ENCODE peak calls at places on chromosome 9, in six cellular contexts. R is anterior cingulate cortex, V is skeletal muscle cell, I is lower lobe of right lung, E is nephron progenitor cell, P is SW480. F is an unnamed sample.

GRCh38 chr9:90460220-90460619 is 182.4 kb downstream of the DIRAS2 start:
- DNase-seq in I (no peak), E (no peak), R (no peak), V (no peak), P (no peak), F (no peak)

GRCh38 chr9:21528123-21528808 is 46.2 kb upstream of the IFNE start:
- DNase-seq in I (no peak), V (no peak), R (no peak), P (no peak), E (no peak), F (no peak)

GRCh38 chr9:99807276-99807852 is 14.3 kb upstream of the NR4A3 start:
- DNase-seq in E (peak), R (no peak), I (peak), P (peak), V (no peak), F (peak)

GRCh38 chr9:27110181-27110580 is 1.2 kb downstream of the TEK start:
- DNase-seq in P (no peak), R (no peak), I (no peak), V (no peak), E (no peak), F (no peak)

GRCh38 chr9:99018653-99019052 is 74.9 kb downstream of the COL15A1 start:
- DNase-seq in P (no peak), I (no peak), V (no peak), E (no peak), R (no peak), F (no peak)

GRCh38 chr9:96217358-96217755 is 84.6 kb downstream of the HSD17B3 start:
- DNase-seq in E (no peak), I (no peak), R (no peak), V (no peak), P (no peak), F (no peak)

GRCh38 chr9:126248680-126249079 is 77.9 kb upstream of the MVB12B start:
- DNase-seq in I (no peak), E (no peak), P (peak), V (peak), R (no peak), F (no peak)

GRCh38 chr9:17531642-17532254 is 47.1 kb upstream of the SH3GL2 start:
- DNase-seq in I (no peak), R (no peak), E (peak), P (peak), V (peak), F (peak)

GRCh38 chr9:127494304-127494702 is 43.0 kb downstream of the LRSAM1 start:
- DNase-seq in E (no peak), P (no peak), I (no peak), R (no peak), V (no peak), F (no peak)

GRCh38 chr9:114697951-114698351 is 16.0 kb upstream of the TEX48 start:
- DNase-seq in P (no peak), R (no peak), I (no peak), E (no peak), V (no peak), F (no peak)

GRCh38 chr9:18985996-18986395 is 47.0 kb downstream of the SAXO1 start:
- DNase-seq in I (no peak), V (no peak), P (no peak), R (no peak), E (no peak), F (no peak)

GRCh38 chr9:96649620-96650323 is 5.3 kb downstream of the PRXL2C start:
- DNase-seq in V (no peak), P (no peak), I (no peak), R (no peak), E (no peak), F (no peak)

GRCh38 chr9:99818439-99818992 is 3.2 kb upstream of the NR4A3 start:
- DNase-seq in P (no peak), I (no peak), V (no peak), E (peak), R (no peak), F (peak)

GRCh38 chr9:15738011-15738410 is 185.2 kb downstream of the CCDC171 start:
- DNase-seq in I (no peak), E (no peak), V (peak), P (no peak), R (no peak), F (peak)

GRCh38 chr9:125329978-125330377 is 68.4 kb downstream of the GAPVD1 start:
- DNase-seq in P (no peak), E (no peak), R (no peak), V (no peak), I (no peak), F (no peak)

GRCh38 chr9:72149231-72149975 is at the start of gene GDA:
- DNase-seq in V (no peak), R (no peak), E (peak), P (peak), I (no peak), F (no peak)

GRCh38 chr9:95096807-95097206 is 220.7 kb downstream of the FANCC start:
- DNase-seq in E (no peak), V (no peak), I (peak), P (no peak), R (no peak), F (no peak)

GRCh38 chr9:82829818-82830217 is 233.1 kb downstream of the RASEF start:
- DNase-seq in R (no peak), I (no peak), P (no peak), V (no peak), E (no peak), F (no peak)

GRCh38 chr9:120935383-120935857 is 8.8 kb upstream of the TRAF1 start:
- DNase-seq in P (peak), I (peak), E (no peak), V (peak), R (peak), F (no peak)

GRCh38 chr9:107749787-107750444 is 260.3 kb upstream of the KLF4 start:
- DNase-seq in P (peak), E (peak), I (peak), R (peak), V (peak), F (no peak)

GRCh38 chr9:6239048-6239461 is 23.4 kb downstream of the IL33 start:
- DNase-seq in R (no peak), V (no peak), I (no peak), P (peak), E (no peak), F (no peak)

GRCh38 chr9:9919174-9919573 is 693.6 kb downstream of the PTPRD start:
- DNase-seq in I (no peak), P (no peak), R (no peak), E (no peak), V (no peak), F (peak)

GRCh38 chr9:131038256-131039128 is 29.5 kb downstream of the LAMC3 start:
- DNase-seq in I (no peak), R (no peak), P (no peak), V (no peak), E (no peak), F (no peak)

GRCh38 chr9:134405527-134405926 is 79.3 kb downstream of the RXRA start:
- DNase-seq in V (no peak), P (no peak), I (peak), R (no peak), E (no peak), F (no peak)

GRCh38 chr9:70340572-70340971 is 73.9 kb downstream of the KLF9 start:
- DNase-seq in I (no peak), E (no peak), R (no peak), P (peak), V (no peak), F (no peak)

GRCh38 chr9:221989-222776 is 7.5 kb downstream of the DOCK8 start:
- DNase-seq in R (no peak), E (no peak), P (no peak), V (no peak), I (no peak), F (no peak)

GRCh38 chr9:34611251-34611810 is 566 bp downstream of the RPP25L start:
- DNase-seq in I (peak), V (no peak), P (no peak), E (no peak), R (no peak), F (no peak)

GRCh38 chr9:134289241-134289875 is 36.9 kb upstream of the RXRA start:
- DNase-seq in I (peak), V (no peak), P (no peak), E (no peak), R (no peak), F (no peak)

GRCh38 chr9:89360465-89360864 is 42.2 kb downstream of the SECISBP2 start:
- DNase-seq in V (no peak), E (no peak), R (no peak), P (no peak), I (no peak), F (no peak)

GRCh38 chr9:125992557-125992956 is 245.4 kb downstream of the PBX3 start:
- DNase-seq in I (peak), R (no peak), E (no peak), P (no peak), V (no peak), F (no peak)

GRCh38 chr9:86175743-86176456 is 76.5 kb upstream of the GOLM1 start:
- DNase-seq in P (no peak), I (no peak), R (no peak), E (no peak), V (no peak), F (no peak)

GRCh38 chr9:71162136-71162535 is 40.7 kb upstream of the TRPM3 start:
- DNase-seq in R (no peak), V (no peak), P (no peak), E (no peak), I (no peak), F (no peak)

GRCh38 chr9:36905101-36906066 is 128.7 kb downstream of the PAX5 start:
- DNase-seq in E (no peak), I (no peak), P (no peak), R (no peak), V (no peak), F (peak)

GRCh38 chr9:96412174-96412913 is 5.8 kb downstream of the ZNF367 start:
- DNase-seq in E (no peak), R (no peak), P (no peak), V (no peak), I (no peak), F (no peak)

GRCh38 chr9:126604706-126605105 is 9.0 kb upstream of the LMX1B start:
- DNase-seq in P (no peak), I (no peak), R (no peak), E (no peak), V (no peak), F (no peak)